ENCODE peak calls at places on chromosome 15, in seven cellular contexts. S is choroid plexus epithelial cell, O is mammary epithelial cell, M is astrocyte of the spinal cord, I is fibroblast of the aortic adventitia, Y is uterus, E is tibial artery. U is an unnamed sample.

GRCh38 chr15:33043636-33044035 is 150.9 kb downstream of the FMN1 start:
- DNase-seq in S (no peak), O (no peak), M (no peak), I (no peak), Y (no peak), E (no peak), U (no peak)

GRCh38 chr15:66504563-66505429 is at the start of the genes RPL4 and ZWILCH:
- DNase-seq in S (peak; percentile 91), O (peak; percentile 84), M (peak; percentile 95), I (peak; percentile 93), Y (peak; percentile 78), E (peak; percentile 86), U (peak; percentile 29)

GRCh38 chr15:73894133-73894814 is 20.9 kb downstream of the TBC1D21 start:
- DNase-seq in S (no peak), O (no peak), M (no peak), I (no peak), Y (no peak), E (no peak), U (no peak)

GRCh38 chr15:48361690-48362089 is 30.5 kb downstream of the DUT start:
- DNase-seq in S (no peak), O (no peak), M (peak; percentile 26), I (peak; percentile 31), Y (no peak), E (no peak), U (no peak)

GRCh38 chr15:25838871-25839195 is 24.3 kb downstream of the ATP10A start:
- DNase-seq in S (no peak), O (no peak), M (no peak), I (no peak), Y (no peak), E (no peak), U (no peak)

GRCh38 chr15:67091073-67091965 is 25.9 kb downstream of the SMAD3 start:
- DNase-seq in S (peak; percentile 90), O (peak; percentile 99), M (peak; percentile 96), I (peak; percentile 96), Y (peak; percentile 71), E (no peak), U (no peak)

GRCh38 chr15:80852676-80853075 is 73.5 kb downstream of the CEMIP start:
- DNase-seq in S (no peak), O (peak; percentile 62), M (no peak), I (no peak), Y (no peak), E (no peak), U (no peak)

GRCh38 chr15:89665449-89666146 is 10.3 kb upstream of the KIF7 start:
- DNase-seq in S (peak; percentile 52), O (no peak), M (peak; percentile 49), I (peak; percentile 53), Y (peak; percentile 66), E (peak; percentile 80), U (peak; percentile 38)

GRCh38 chr15:35327789-35328188 is 218.2 kb downstream of the DPH6 start:
- DNase-seq in S (no peak), O (no peak), M (no peak), I (no peak), Y (no peak), E (no peak), U (no peak)

GRCh38 chr15:31005660-31006059 is 14.2 kb upstream of the MTMR10 start:
- DNase-seq in S (no peak), O (no peak), M (no peak), I (no peak), Y (no peak), E (no peak), U (no peak)

GRCh38 chr15:61812476-61812875 is 247.8 kb downstream of the VPS13C start:
- DNase-seq in S (no peak), O (no peak), M (no peak), I (no peak), Y (no peak), E (no peak), U (no peak)

GRCh38 chr15:95277266-95277665 is 1045.9 kb downstream of the MCTP2 start:
- DNase-seq in S (peak; percentile 83), O (no peak), M (peak; percentile 90), I (peak; percentile 51), Y (no peak), E (no peak), U (no peak)

GRCh38 chr15:71275098-71275497 is 159.8 kb downstream of the THSD4 start:
- DNase-seq in S (peak; percentile 80), O (peak; percentile 62), M (peak; percentile 87), I (peak; percentile 78), Y (no peak), E (no peak), U (no peak)

GRCh38 chr15:96028620-96029019 is 301.9 kb upstream of the NR2F2 start:
- DNase-seq in S (no peak), O (no peak), M (no peak), I (no peak), Y (no peak), E (no peak), U (no peak)

GRCh38 chr15:62112616-62113593 is 46.1 kb downstream of the C2CD4A start:
- DNase-seq in S (peak; percentile 87), O (peak; percentile 96), M (peak; percentile 80), I (peak; percentile 77), Y (no peak), E (no peak), U (no peak)

GRCh38 chr15:90751300-90751825 is 34.2 kb downstream of the BLM start:
- DNase-seq in S (no peak), O (no peak), M (no peak), I (no peak), Y (no peak), E (no peak), U (no peak)

GRCh38 chr15:73001840-73002239 is 50.4 kb upstream of the NEO1 start:
- DNase-seq in S (no peak), O (no peak), M (no peak), I (no peak), Y (no peak), E (no peak), U (no peak)

GRCh38 chr15:63718590-63719035 is 115.1 kb downstream of the HERC1 start:
- DNase-seq in S (peak; percentile 88), O (peak; percentile 62), M (peak; percentile 64), I (peak; percentile 75), Y (no peak), E (no peak), U (no peak)

GRCh38 chr15:101318147-101318809 is 23.2 kb upstream of the SNRPA1 start:
- DNase-seq in S (no peak), O (peak; percentile 85), M (no peak), I (no peak), Y (no peak), E (no peak), U (no peak)

GRCh38 chr15:101318810-101319200 is 23.8 kb upstream of the SNRPA1 start:
- DNase-seq in S (no peak), O (no peak), M (no peak), I (no peak), Y (no peak), E (no peak), U (no peak)

GRCh38 chr15:101322849-101323477 is 27.9 kb upstream of the SNRPA1 start:
- DNase-seq in S (no peak), O (no peak), M (no peak), I (no peak), Y (no peak), E (peak; percentile 39), U (no peak)

GRCh38 chr15:101322016-101322695 is 27.1 kb upstream of the SNRPA1 start:
- DNase-seq in S (no peak), O (no peak), M (no peak), I (no peak), Y (no peak), E (no peak), U (no peak)

GRCh38 chr15:101320501-101321052 is 25.5 kb upstream of the SNRPA1 start:
- DNase-seq in S (peak; percentile 53), O (no peak), M (no peak), I (no peak), Y (no peak), E (no peak), U (no peak)
- TF ChIP-seq CTCF in S (peak; percentile 44), O (no peak), M (peak; percentile 7), I (no peak), Y (no peak), E (no peak), U (peak; percentile 35)

GRCh38 chr15:45375836-45376235 is 2.5 kb downstream of the GATM start:
- DNase-seq in S (no peak), O (no peak), M (no peak), I (no peak), Y (no peak), E (no peak), U (no peak)

GRCh38 chr15:45371546-45371945 is 6.8 kb downstream of the GATM start:
- DNase-seq in S (no peak), O (no peak), M (no peak), I (no peak), Y (no peak), E (no peak), U (no peak)

GRCh38 chr15:45373961-45374360 is 4.4 kb downstream of the GATM start:
- DNase-seq in S (no peak), O (no peak), M (no peak), I (no peak), Y (no peak), E (no peak), U (no peak)

GRCh38 chr15:45376300-45376928 is 1.9 kb downstream of the GATM start:
- DNase-seq in S (no peak), O (no peak), M (no peak), I (no peak), Y (no peak), E (no peak), U (no peak)

GRCh38 chr15:45372032-45372995 is 6.0 kb downstream of the GATM start:
- DNase-seq in S (no peak), O (peak; percentile 41), M (no peak), I (no peak), Y (no peak), E (no peak), U (no peak)
- TF ChIP-seq CTCF in S (no peak), O (peak; percentile 3), M (no peak), I (no peak), Y (no peak), E (no peak), U (peak; percentile 11)

DNA sequence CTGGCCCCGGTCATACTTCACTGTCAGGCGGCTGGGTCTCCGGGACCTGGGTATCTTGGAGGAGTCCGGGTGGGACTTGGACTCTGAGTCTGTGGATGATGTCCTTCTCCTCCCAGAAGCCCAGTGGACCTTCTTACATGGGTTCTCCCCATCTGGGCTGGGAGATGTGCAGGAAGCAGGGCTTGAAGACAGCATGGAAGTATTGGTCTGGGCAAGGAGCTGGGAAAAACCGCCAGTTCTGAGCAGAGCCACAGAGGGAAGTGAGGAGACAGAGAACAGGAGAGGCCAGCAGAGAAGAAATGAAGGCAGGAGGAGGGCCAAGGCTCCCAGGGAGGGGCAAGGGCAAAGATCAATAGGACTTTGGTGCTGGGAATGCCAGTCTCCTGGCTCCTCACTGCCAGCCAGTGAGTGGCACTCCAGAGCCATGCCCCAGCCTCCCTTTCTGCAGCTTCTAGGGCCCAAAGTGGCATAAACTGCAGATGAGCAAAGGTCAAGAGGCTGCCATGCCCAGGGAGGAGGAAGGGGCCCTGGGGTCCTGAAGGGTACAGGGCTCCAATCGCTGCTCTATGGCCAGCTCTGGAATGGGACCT is at the start of gene PPP1R14D:
- DNase-seq in S (no peak), O (no peak), M (no peak), I (no peak), Y (no peak), E (no peak), U (no peak)
- TF ChIP-seq CTCF in S (no peak), O (no peak), M (no peak), I (no peak), Y (no peak), E (no peak), U (no peak)

DNA sequence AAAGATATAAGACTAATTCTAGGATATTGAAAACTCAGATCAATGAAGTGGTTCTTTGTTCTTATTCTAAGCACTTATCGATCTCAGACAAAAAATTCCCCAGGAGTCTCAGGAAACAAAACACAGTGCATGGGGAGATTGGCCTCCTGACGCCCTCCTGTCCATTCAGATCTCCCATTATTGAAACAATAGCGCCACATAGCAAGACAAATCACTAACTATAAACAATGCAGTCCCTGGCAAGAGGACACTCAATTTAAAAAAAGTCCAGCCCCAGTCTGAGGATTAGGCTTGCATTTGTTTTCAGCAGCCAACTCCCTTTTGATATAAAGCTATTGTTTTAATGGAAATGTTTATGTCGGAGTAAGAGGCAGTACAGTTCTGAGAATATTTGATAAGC is 528.2 kb downstream of the GABRG3 start:
- DNase-seq in S (no peak), O (no peak), M (no peak), I (no peak), Y (no peak), E (no peak), U (no peak)
- TF ChIP-seq CTCF in S (no peak), O (no peak), M (no peak), I (no peak), Y (no peak), E (no peak), U (no peak)